ENCODE peak calls at places on chromosomes 2 and 18, in nine cellular contexts. L, B, A, V, T, J, N, P and Y are unnamed samples.

GRCh38 chr18:76265375-76266225 is 229.4 kb downstream of the ZNF516 start:
- DNase-seq in L (peak), B (no peak), J (no peak), T (no peak), V (no peak), P (no peak), A (peak), N (no peak), Y (no peak)

GRCh38 chr2:111694690-111695089 is 189.3 kb downstream of the ANAPC1 start:
- DNase-seq in T (no peak), J (no peak), N (peak), A (peak), L (no peak), B (no peak), P (no peak), V (no peak), Y (no peak)

GRCh38 chr2:120632796-120633646 is 102.6 kb upstream of the GLI2 start:
- DNase-seq in B (no peak), P (peak), N (no peak), J (no peak), T (no peak), A (no peak), L (no peak), V (no peak), Y (no peak)

GRCh38 chr2:222810044-222810443 is 50.8 kb upstream of the ACSL3 start:
- DNase-seq in T (no peak), L (no peak), A (no peak), P (no peak), V (no peak), J (no peak), B (no peak), N (no peak), Y (no peak)

GRCh38 chr18:43601432-43601831 is 324.1 kb upstream of the SYT4 start:
- DNase-seq in J (no peak), B (no peak), N (no peak), P (no peak), L (no peak), T (no peak), V (no peak), A (no peak), Y (no peak)

GRCh38 chr2:96760986-96761832 is 507 bp downstream of the CNNM4 start:
- DNase-seq in A (peak), J (no peak), N (no peak), V (no peak), B (no peak), L (peak), P (no peak), T (no peak), Y (no peak)

GRCh38 chr2:189830510-189830909 is 46.3 kb downstream of the PMS1 start:
- DNase-seq in V (no peak), A (no peak), J (no peak), N (no peak), B (no peak), P (no peak), T (no peak), L (no peak), Y (no peak)

GRCh38 chr2:41930807-41931566 is 116.8 kb upstream of the PKDCC start:
- DNase-seq in L (no peak), J (peak), N (no peak), P (no peak), A (no peak), V (peak), B (no peak), T (no peak), Y (no peak)

GRCh38 chr2:29159125-29159524 is 43.9 kb downstream of the CLIP4 start:
- DNase-seq in J (no peak), L (no peak), P (no peak), B (no peak), V (no peak), N (no peak), T (no peak), A (no peak), Y (no peak)

GRCh38 chr18:79523738-79524180 is 128.0 kb downstream of the NFATC1 start:
- DNase-seq in B (peak), N (no peak), V (peak), T (no peak), J (no peak), L (no peak), P (no peak), A (no peak), Y (peak)

GRCh38 chr18:48921305-48922202 is 29.2 kb downstream of the SMAD7 start:
- DNase-seq in P (no peak), L (no peak), J (no peak), V (no peak), N (no peak), B (no peak), T (no peak), A (no peak), Y (no peak)

GRCh38 chr18:49019446-49020045 is 68.8 kb upstream of the SMAD7 start:
- DNase-seq in V (peak), T (no peak), P (no peak), B (peak), J (no peak), A (no peak), L (no peak), N (no peak), Y (no peak)

GRCh38 chr2:40488101-40488598 is 36.3 kb upstream of the SLC8A1 start:
- DNase-seq in L (no peak), N (peak), P (peak), J (peak), T (no peak), B (no peak), A (peak), V (no peak), Y (peak)

GRCh38 chr2:134104754-134105153 is 149.1 kb upstream of the MGAT5 start:
- DNase-seq in B (peak), T (no peak), A (no peak), L (no peak), V (no peak), J (no peak), N (no peak), P (no peak), Y (no peak)

GRCh38 chr2:174750923-174751441 is 13.3 kb downstream of the CHRNA1 start:
- DNase-seq in V (peak), B (peak), T (no peak), N (no peak), A (no peak), J (no peak), L (no peak), P (no peak), Y (no peak)